ENCODE peak calls at places on chromosomes 11 and 22, in six cellular contexts. D, F, A, O, C and Y are unnamed samples.

GRCh38 chr11:43631732-43632131 is 48.8 kb upstream of the HSD17B12 start:
- DNase-seq in D (no peak), C (no peak), O (no peak), F (no peak), A (no peak), Y (no peak)

GRCh38 chr11:75516886-75517285 is 8.9 kb downstream of the GDPD5 start:
- DNase-seq in O (no peak), A (no peak), F (no peak), D (no peak), C (no peak), Y (no peak)

GRCh38 chr11:13262096-13262495 is 15.5 kb upstream of the BMAL1 start:
- DNase-seq in F (no peak), O (no peak), A (no peak), D (peak), C (no peak), Y (peak)

GRCh38 chr22:28151241-28151640 is 232.2 kb upstream of the PITPNB start:
- DNase-seq in D (no peak), F (no peak), C (no peak), O (no peak), A (no peak), Y (no peak)

GRCh38 chr22:39556970-39557811 is 13.4 kb upstream of the CACNA1I start:
- DNase-seq in O (no peak), C (peak), F (peak), A (peak), D (no peak), Y (peak)

GRCh38 chr11:7612661-7613393 is 60.5 kb downstream of the CYB5R2 start:
- DNase-seq in F (no peak), D (no peak), O (peak), C (peak), A (no peak), Y (no peak)

GRCh38 chr11:133955091-133955846 is 1.5 kb downstream of the IGSF9B start:
- DNase-seq in A (peak), D (no peak), C (no peak), F (no peak), O (no peak), Y (peak)

GRCh38 chr11:122215244-122215992 is 99.4 kb upstream of the BLID start:
- DNase-seq in A (peak), F (no peak), D (peak), O (peak), C (peak), Y (peak)

GRCh38 chr11:120494595-120494994 is 17.0 kb upstream of the GRIK4 start:
- DNase-seq in C (no peak), A (no peak), F (no peak), D (no peak), O (no peak), Y (no peak)

GRCh38 chr11:117629891-117630538 is 167.0 kb downstream of the DSCAML1 start:
- DNase-seq in A (no peak), F (no peak), C (no peak), O (no peak), D (no peak), Y (no peak)

GRCh38 chr11:88414385-88414861 is 76.9 kb upstream of the CTSC start:
- DNase-seq in A (no peak), D (peak), C (peak), F (peak), O (no peak), Y (peak)

GRCh38 chr11:5620606-5621521 is 3.9 kb upstream of the TRIM34 start:
- DNase-seq in D (peak), F (no peak), C (peak), O (peak), A (peak), Y (peak)

GRCh38 chr11:71209181-71209580 is 43.2 kb downstream of the SHANK2 start:
- DNase-seq in F (no peak), D (no peak), C (no peak), O (no peak), A (no peak), Y (no peak)

GRCh38 chr11:62707277-62707771 is at the start of the genes BSCL2 and GNG3:
- DNase-seq in O (no peak), D (no peak), F (no peak), C (no peak), A (no peak), Y (no peak)

GRCh38 chr11:77518471-77518870 is 44.6 kb upstream of the PAK1 start:
- DNase-seq in O (no peak), C (no peak), A (no peak), D (no peak), F (no peak), Y (no peak)

GRCh38 chr11:57805780-57806179 is 44.2 kb downstream of the CTNND1 start:
- DNase-seq in A (no peak), F (no peak), D (no peak), C (no peak), O (no peak), Y (no peak)

GRCh38 chr11:17117262-17117661 is 39.8 kb upstream of the RPS13 start:
- DNase-seq in A (no peak), C (no peak), F (no peak), O (no peak), D (no peak), Y (no peak)

GRCh38 chr11:131025020-131025419 is 108.7 kb upstream of the SNX19 start:
- DNase-seq in O (peak), A (no peak), F (no peak), C (peak), D (peak), Y (peak)

GRCh38 chr22:49701380-49702067 is 126.1 kb downstream of the BRD1 start:
- DNase-seq in D (no peak), F (no peak), O (no peak), C (no peak), A (no peak), Y (no peak)

GRCh38 chr11:70128435-70128906 is 50.4 kb downstream of the ANO1 start:
- DNase-seq in D (no peak), O (peak), A (peak), C (peak), F (no peak), Y (peak)

GRCh38 chr11:119699227-119699626 is 29.8 kb downstream of the NECTIN1 start:
- DNase-seq in A (no peak), C (no peak), D (no peak), O (peak), F (no peak), Y (peak)